ENCODE peak calls at places on chromosomes 7 and 10, in four cellular contexts. N, H, E and G are unnamed samples.

GRCh38 chr7:14197280-14197679 is 207.8 kb upstream of the ETV1 start:
- DNase-seq in E (no peak), H (no peak), N (no peak), G (no peak)

GRCh38 chr10:122162566-122163181 is 108.4 kb upstream of the BTBD16 start:
- DNase-seq in N (no peak), E (no peak), H (no peak), G (no peak)

GRCh38 chr10:35643976-35644799 is 2.1 kb upstream of the FZD8 start:
- DNase-seq in H (no peak), E (no peak), N (no peak), G (no peak)

GRCh38 chr10:87864497-87865059 is 1.2 kb downstream of the PTEN start:
- DNase-seq in N (no peak), E (no peak), H (no peak), G (no peak)

GRCh38 chr10:92760609-92761008 is 70.9 kb downstream of the HHEX start:
- DNase-seq in H (no peak), N (no peak), E (no peak), G (no peak)

GRCh38 chr7:109121599-109122300 is 552.1 kb downstream of the DNAJB9 start:
- DNase-seq in N (no peak), H (no peak), E (no peak), G (no peak)

GRCh38 chr7:128307066-128307465 is 36.6 kb downstream of the RBM28 start:
- DNase-seq in E (no peak), N (no peak), H (no peak), G (no peak)

GRCh38 chr10:132533571-132534260 is 3.9 kb upstream of the INPP5A start:
- DNase-seq in E (no peak), N (no peak), H (no peak), G (no peak)

GRCh38 chr10:34467902-34468301 is 347.2 kb downstream of the PARD3 start:
- DNase-seq in N (no peak), H (no peak), E (no peak), G (no peak)

GRCh38 chr7:39453743-39454355 is 112.4 kb upstream of the YAE1 start:
- DNase-seq in H (peak; percentile 23), E (peak; percentile 78), N (peak; percentile 57), G (peak; percentile 48)

GRCh38 chr7:40566879-40567278 is 432.1 kb downstream of the SUGCT start:
- DNase-seq in E (no peak), H (no peak), N (no peak), G (no peak)

GRCh38 chr7:31550432-31550831 is 36.5 kb downstream of the ITPRID1 start:
- DNase-seq in H (no peak), E (no peak), N (no peak), G (no peak)
- TF ChIP-seq ATF3 in H (no peak), E (no peak), N (no peak), G (no peak)

GRCh38 chr7:151836927-151837205 is 40.0 kb downstream of the PRKAG2 start:
- DNase-seq in N (no peak), H (no peak), E (no peak), G (no peak)
- TF ChIP-seq POLR2AphosphoS5 in N (no peak), H (no peak), E (no peak), G (no peak)

DNA sequence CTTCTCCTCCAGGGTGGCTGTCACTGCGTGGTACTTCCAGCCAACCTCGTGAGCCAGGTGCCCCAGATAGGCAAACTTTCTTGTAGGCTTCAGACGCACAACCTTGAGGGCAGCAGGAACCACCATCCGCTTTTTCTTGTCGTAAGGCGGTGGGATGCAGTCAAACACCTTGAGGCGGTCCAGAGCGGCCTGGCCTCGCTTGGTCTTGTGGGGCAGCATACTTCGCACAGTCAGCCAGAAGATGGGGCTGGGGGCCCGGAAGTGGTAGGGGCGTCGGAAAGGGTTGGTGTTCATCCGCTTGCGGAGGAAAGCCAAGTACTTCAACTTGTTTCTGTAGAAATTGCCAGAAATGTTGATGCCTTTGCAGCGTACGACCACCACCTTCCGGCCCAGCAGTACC is 17.4 kb downstream of the SHOC2 start:
- DNase-seq in H (no peak), N (no peak), E (no peak), G (no peak)
- TF ChIP-seq ATF3 in H (no peak), N (no peak), E (no peak), G (no peak)

DNA sequence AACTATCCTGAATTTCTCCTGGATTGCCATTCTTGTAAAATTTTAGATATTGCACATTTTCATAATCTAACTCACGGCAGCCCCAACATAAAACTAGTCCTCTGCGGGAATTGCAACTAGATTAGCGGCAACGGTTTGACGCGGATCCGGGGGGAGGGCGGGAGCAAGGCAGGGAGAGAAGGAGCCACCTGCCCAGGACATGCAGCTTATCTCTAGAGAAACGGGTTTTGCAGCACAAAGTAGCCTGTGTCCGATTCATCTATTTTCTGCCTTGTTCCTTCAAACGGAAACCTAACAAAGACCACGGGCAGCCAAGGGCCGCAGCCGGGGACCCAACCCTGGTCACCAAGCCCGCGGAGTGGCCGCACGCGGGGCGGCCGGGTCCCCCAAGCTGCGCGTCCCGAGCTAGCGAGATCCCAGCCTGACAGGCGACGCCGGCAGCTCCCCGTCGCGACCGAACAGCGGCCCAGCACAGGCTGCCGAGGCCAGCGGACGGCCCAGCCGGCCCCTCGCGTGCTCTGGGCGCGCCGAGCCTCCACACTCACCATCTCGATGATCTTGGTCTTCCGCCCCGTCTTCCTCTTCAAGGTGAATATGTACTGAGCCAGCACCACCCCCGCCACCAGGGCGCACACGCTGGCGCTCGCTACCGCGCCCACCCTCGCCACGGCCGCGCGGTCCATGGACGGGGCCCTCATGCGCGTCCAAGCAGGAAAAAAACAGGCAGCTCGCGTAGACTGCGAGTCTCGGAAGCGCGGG is at the start of gene NT5C3A:
- DNase-seq in E (peak; percentile 63), N (peak; percentile 53), H (no peak), G (no peak)
- TF ChIP-seq POLR2AphosphoS5 in E (peak; percentile 1), N (peak; percentile 40), H (peak; percentile 38), G (peak; percentile 67)